ENCODE peak calls at places on chromosome 20, in seven cellular contexts. One of them, this sample, is unnamed.

GRCh38 chr20:34190679-34191090 is 50.5 kb upstream of the ASIP start:
- DNase-seq in cardiac fibroblast: peak
- DNase-seq in NB4: peak
- DNase-seq in HCT116: peak
- DNase-seq in CD8-positive, alpha-beta T cell: no peak
- DNase-seq in CD4-positive, alpha-beta T cell: peak
- DNase-seq in tibial artery: peak
- DNase-seq in this sample: peak

GRCh38 chr20:43942661-43943285 is 28.1 kb downstream of the TOX2 start:
- DNase-seq in cardiac fibroblast: peak
- DNase-seq in tibial artery: no peak
- DNase-seq in NB4: peak
- DNase-seq in CD4-positive, alpha-beta T cell: no peak
- DNase-seq in HCT116: peak
- DNase-seq in CD8-positive, alpha-beta T cell: no peak
- DNase-seq in this sample: peak

GRCh38 chr20:59672576-59672975 is 68.2 kb downstream of the PHACTR3 start:
- DNase-seq in HCT116: no peak
- DNase-seq in CD8-positive, alpha-beta T cell: no peak
- DNase-seq in CD4-positive, alpha-beta T cell: no peak
- DNase-seq in tibial artery: no peak
- DNase-seq in cardiac fibroblast: no peak
- DNase-seq in NB4: no peak
- DNase-seq in this sample: no peak

GRCh38 chr20:40860487-40860902 is 168.1 kb upstream of the TOP1 start:
- DNase-seq in HCT116: peak
- DNase-seq in CD8-positive, alpha-beta T cell: no peak
- DNase-seq in cardiac fibroblast: peak
- DNase-seq in NB4: no peak
- DNase-seq in CD4-positive, alpha-beta T cell: no peak
- DNase-seq in tibial artery: no peak
- DNase-seq in this sample: peak

GRCh38 chr20:56091635-56092180 is 86.4 kb upstream of the CBLN4 start:
- DNase-seq in tibial artery: no peak
- DNase-seq in NB4: peak
- DNase-seq in CD8-positive, alpha-beta T cell: no peak
- DNase-seq in CD4-positive, alpha-beta T cell: no peak
- DNase-seq in HCT116: no peak
- DNase-seq in cardiac fibroblast: no peak
- DNase-seq in this sample: no peak

GRCh38 chr20:16283978-16284377 is 289.3 kb downstream of the KIF16B start:
- DNase-seq in CD4-positive, alpha-beta T cell: no peak
- DNase-seq in CD8-positive, alpha-beta T cell: no peak
- DNase-seq in cardiac fibroblast: no peak
- DNase-seq in tibial artery: no peak
- DNase-seq in HCT116: no peak
- DNase-seq in NB4: no peak
- DNase-seq in this sample: no peak

GRCh38 chr20:2128542-2128941 is 26.9 kb downstream of the STK35 start:
- DNase-seq in tibial artery: no peak
- DNase-seq in CD4-positive, alpha-beta T cell: no peak
- DNase-seq in CD8-positive, alpha-beta T cell: no peak
- DNase-seq in cardiac fibroblast: no peak
- DNase-seq in HCT116: no peak
- DNase-seq in NB4: no peak
- DNase-seq in this sample: no peak

GRCh38 chr20:57594092-57594911 is 25.9 kb downstream of the ZBP1 start:
- DNase-seq in HCT116: peak
- DNase-seq in CD8-positive, alpha-beta T cell: no peak
- DNase-seq in NB4: peak
- DNase-seq in tibial artery: no peak
- DNase-seq in cardiac fibroblast: peak
- DNase-seq in CD4-positive, alpha-beta T cell: peak
- DNase-seq in this sample: peak

GRCh38 chr20:31406115-31406514 is at the start of gene DEFB121:
- DNase-seq in CD8-positive, alpha-beta T cell: no peak
- DNase-seq in CD4-positive, alpha-beta T cell: no peak
- DNase-seq in NB4: no peak
- DNase-seq in cardiac fibroblast: no peak
- DNase-seq in tibial artery: no peak
- DNase-seq in HCT116: no peak
- DNase-seq in this sample: no peak

GRCh38 chr20:1979116-1979778 is 14.6 kb downstream of the PDYN start:
- DNase-seq in NB4: peak
- DNase-seq in CD4-positive, alpha-beta T cell: no peak
- DNase-seq in tibial artery: no peak
- DNase-seq in cardiac fibroblast: no peak
- DNase-seq in CD8-positive, alpha-beta T cell: no peak
- DNase-seq in HCT116: no peak
- DNase-seq in this sample: no peak

GRCh38 chr20:22682381-22682780 is 98.0 kb upstream of the FOXA2 start:
- DNase-seq in HCT116: no peak
- DNase-seq in cardiac fibroblast: no peak
- DNase-seq in tibial artery: no peak
- DNase-seq in NB4: no peak
- DNase-seq in CD4-positive, alpha-beta T cell: no peak
- DNase-seq in CD8-positive, alpha-beta T cell: no peak
- DNase-seq in this sample: no peak

DNA sequence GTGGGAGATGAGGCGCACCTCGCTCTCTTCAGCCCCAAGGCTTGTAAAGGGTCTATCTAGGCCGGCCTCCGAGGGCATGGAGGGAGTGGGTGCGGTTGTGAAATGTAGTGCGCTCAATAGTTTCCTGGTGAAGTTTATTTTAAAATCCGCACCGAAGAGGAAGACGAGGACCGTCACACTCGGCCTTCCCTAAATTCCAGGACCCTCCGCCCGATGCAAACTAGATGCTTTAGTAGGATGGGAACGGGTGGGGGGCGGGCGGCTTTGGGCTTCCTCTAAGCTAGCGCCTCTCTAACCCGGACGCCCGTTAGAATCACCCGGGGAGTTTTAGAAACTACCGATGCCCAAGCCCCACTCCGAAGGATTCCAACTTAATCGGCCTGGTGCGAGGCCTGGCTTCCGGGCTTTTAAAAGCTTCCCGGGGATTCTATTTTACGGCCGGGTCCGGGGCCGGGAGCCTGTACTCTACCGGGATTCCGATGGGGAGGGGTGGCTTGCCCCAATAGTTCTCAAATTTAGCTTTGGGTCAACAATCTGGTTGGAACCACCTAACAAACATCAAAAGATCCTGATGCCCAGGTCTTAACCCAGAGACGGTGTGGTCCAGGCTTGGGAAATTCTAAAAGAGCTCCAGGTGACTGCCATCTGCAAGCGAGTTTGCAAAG is 548 bp upstream of the BCAS4 start:
- DNase-seq in NB4: peak
- DNase-seq in CD8-positive, alpha-beta T cell: no peak
- DNase-seq in tibial artery: no peak
- DNase-seq in HCT116: no peak
- DNase-seq in CD4-positive, alpha-beta T cell: no peak
- DNase-seq in cardiac fibroblast: no peak
- DNase-seq in this sample: no peak
- TF ChIP-seq CTCF in NB4: no peak
- TF ChIP-seq CTCF in CD8-positive, alpha-beta T cell: no peak
- TF ChIP-seq CTCF in tibial artery: no peak
- TF ChIP-seq CTCF in HCT116: no peak
- TF ChIP-seq CTCF in CD4-positive, alpha-beta T cell: no peak
- TF ChIP-seq CTCF in cardiac fibroblast: no peak
- TF ChIP-seq CTCF in this sample: no peak

GRCh38 chr20:11267131-11267761 is 593.4 kb upstream of the JAG1 start:
- DNase-seq in HCT116: peak
- DNase-seq in tibial artery: peak
- DNase-seq in CD8-positive, alpha-beta T cell: no peak
- DNase-seq in NB4: peak
- DNase-seq in CD4-positive, alpha-beta T cell: no peak
- DNase-seq in cardiac fibroblast: peak
- DNase-seq in this sample: peak
- TF ChIP-seq CTCF in HCT116: no peak
- TF ChIP-seq CTCF in tibial artery: peak
- TF ChIP-seq CTCF in CD8-positive, alpha-beta T cell: no peak
- TF ChIP-seq CTCF in NB4: no peak
- TF ChIP-seq CTCF in CD4-positive, alpha-beta T cell: no peak
- TF ChIP-seq CTCF in cardiac fibroblast: peak
- TF ChIP-seq CTCF in this sample: no peak

DNA sequence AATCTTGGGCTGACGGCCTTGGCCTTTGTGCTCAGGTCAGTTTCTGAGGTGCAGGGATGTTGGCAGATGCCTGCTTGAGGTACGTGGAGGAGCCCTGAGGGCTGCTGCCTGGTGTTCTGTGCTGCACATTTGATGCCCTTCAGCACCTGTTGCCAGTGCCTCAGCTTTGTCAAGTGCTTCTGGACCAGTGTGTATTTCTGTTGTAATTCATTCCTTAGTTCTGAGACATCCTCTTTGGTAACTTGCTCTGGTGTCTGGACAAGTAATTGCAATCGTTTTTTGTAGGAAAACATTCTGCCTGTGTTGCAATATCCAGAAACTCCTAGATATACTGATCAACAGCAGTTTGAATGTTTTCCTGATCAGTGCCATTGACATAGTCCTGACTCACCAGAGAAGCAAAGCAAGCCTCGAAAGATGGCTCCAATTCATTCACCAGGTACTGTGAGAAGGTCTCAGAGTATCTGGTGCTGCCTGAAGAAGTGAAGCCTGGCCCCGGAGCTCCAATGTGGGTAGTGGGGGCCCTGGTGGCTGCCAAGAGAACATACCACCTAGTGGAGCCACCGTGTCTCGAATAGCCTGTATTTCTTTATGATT is 26.7 kb downstream of the ZNF337 start:
- DNase-seq in CD8-positive, alpha-beta T cell: no peak
- DNase-seq in CD4-positive, alpha-beta T cell: no peak
- DNase-seq in NB4: peak
- DNase-seq in cardiac fibroblast: peak
- DNase-seq in tibial artery: no peak
- DNase-seq in HCT116: no peak
- DNase-seq in this sample: no peak
- TF ChIP-seq CTCF in CD8-positive, alpha-beta T cell: no peak
- TF ChIP-seq CTCF in CD4-positive, alpha-beta T cell: no peak
- TF ChIP-seq CTCF in NB4: no peak
- TF ChIP-seq CTCF in cardiac fibroblast: peak
- TF ChIP-seq CTCF in tibial artery: no peak
- TF ChIP-seq CTCF in HCT116: peak
- TF ChIP-seq CTCF in this sample: no peak

GRCh38 chr20:46049815-46050214 is 20.8 kb downstream of the SLC12A5 start:
- DNase-seq in CD8-positive, alpha-beta T cell: no peak
- DNase-seq in HCT116: no peak
- DNase-seq in NB4: no peak
- DNase-seq in CD4-positive, alpha-beta T cell: no peak
- DNase-seq in cardiac fibroblast: no peak
- DNase-seq in tibial artery: no peak
- DNase-seq in this sample: no peak

GRCh38 chr20:46050444-46050843 is 21.4 kb downstream of the SLC12A5 start:
- DNase-seq in cardiac fibroblast: no peak
- DNase-seq in NB4: no peak
- DNase-seq in CD4-positive, alpha-beta T cell: no peak
- DNase-seq in CD8-positive, alpha-beta T cell: no peak
- DNase-seq in tibial artery: no peak
- DNase-seq in HCT116: no peak
- DNase-seq in this sample: no peak

GRCh38 chr20:46053416-46053815 is 24.4 kb downstream of the SLC12A5 start:
- DNase-seq in tibial artery: no peak
- DNase-seq in CD8-positive, alpha-beta T cell: no peak
- DNase-seq in NB4: no peak
- DNase-seq in CD4-positive, alpha-beta T cell: no peak
- DNase-seq in cardiac fibroblast: no peak
- DNase-seq in HCT116: no peak
- DNase-seq in this sample: no peak

GRCh38 chr20:46050885-46051284 is 21.9 kb downstream of the SLC12A5 start:
- DNase-seq in CD4-positive, alpha-beta T cell: no peak
- DNase-seq in cardiac fibroblast: no peak
- DNase-seq in HCT116: no peak
- DNase-seq in tibial artery: no peak
- DNase-seq in CD8-positive, alpha-beta T cell: no peak
- DNase-seq in NB4: no peak
- DNase-seq in this sample: no peak

GRCh38 chr20:46051556-46052323 is 22.7 kb downstream of the SLC12A5 start:
- DNase-seq in cardiac fibroblast: no peak
- DNase-seq in NB4: no peak
- DNase-seq in CD4-positive, alpha-beta T cell: no peak
- DNase-seq in tibial artery: no peak
- DNase-seq in CD8-positive, alpha-beta T cell: no peak
- DNase-seq in HCT116: no peak
- DNase-seq in this sample: peak
- TF ChIP-seq CTCF in cardiac fibroblast: no peak
- TF ChIP-seq CTCF in NB4: no peak
- TF ChIP-seq CTCF in CD4-positive, alpha-beta T cell: no peak
- TF ChIP-seq CTCF in tibial artery: no peak
- TF ChIP-seq CTCF in CD8-positive, alpha-beta T cell: no peak
- TF ChIP-seq CTCF in HCT116: no peak
- TF ChIP-seq CTCF in this sample: no peak

GRCh38 chr20:6480328-6481030 is 287.0 kb upstream of the BMP2 start:
- DNase-seq in NB4: no peak
- DNase-seq in tibial artery: no peak
- DNase-seq in CD8-positive, alpha-beta T cell: no peak
- DNase-seq in cardiac fibroblast: no peak
- DNase-seq in HCT116: no peak
- DNase-seq in CD4-positive, alpha-beta T cell: no peak
- DNase-seq in this sample: no peak
- TF ChIP-seq CTCF in NB4: no peak
- TF ChIP-seq CTCF in tibial artery: no peak
- TF ChIP-seq CTCF in CD8-positive, alpha-beta T cell: no peak
- TF ChIP-seq CTCF in cardiac fibroblast: no peak
- TF ChIP-seq CTCF in HCT116: no peak
- TF ChIP-seq CTCF in CD4-positive, alpha-beta T cell: no peak
- TF ChIP-seq CTCF in this sample: no peak

DNA sequence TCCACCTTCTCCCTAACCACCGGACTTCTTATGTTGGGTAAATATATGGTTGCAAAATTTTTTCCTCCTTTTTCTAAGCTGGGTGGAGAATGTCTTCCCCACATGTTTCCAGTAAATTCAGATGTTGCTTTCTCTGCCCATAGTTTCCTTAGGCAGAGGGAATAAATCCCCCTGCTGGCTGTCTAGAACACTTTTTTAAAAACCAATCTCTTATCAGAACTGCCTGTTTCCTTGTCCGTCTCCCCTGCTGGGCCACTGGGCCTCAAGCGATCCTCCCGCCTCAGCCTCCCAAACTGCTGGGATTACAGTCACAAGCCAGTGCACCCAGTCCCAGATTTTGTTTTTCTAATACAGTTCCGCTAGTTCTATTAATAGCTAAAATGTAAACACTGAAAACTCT is 9.9 kb upstream of the WFDC2 start:
- DNase-seq in tibial artery: no peak
- DNase-seq in HCT116: no peak
- DNase-seq in NB4: no peak
- DNase-seq in cardiac fibroblast: peak
- DNase-seq in CD4-positive, alpha-beta T cell: no peak
- DNase-seq in CD8-positive, alpha-beta T cell: no peak
- DNase-seq in this sample: peak
- TF ChIP-seq CTCF in tibial artery: no peak
- TF ChIP-seq CTCF in HCT116: peak
- TF ChIP-seq CTCF in NB4: peak
- TF ChIP-seq CTCF in cardiac fibroblast: peak
- TF ChIP-seq CTCF in CD4-positive, alpha-beta T cell: no peak
- TF ChIP-seq CTCF in CD8-positive, alpha-beta T cell: no peak
- TF ChIP-seq CTCF in this sample: peak

DNA sequence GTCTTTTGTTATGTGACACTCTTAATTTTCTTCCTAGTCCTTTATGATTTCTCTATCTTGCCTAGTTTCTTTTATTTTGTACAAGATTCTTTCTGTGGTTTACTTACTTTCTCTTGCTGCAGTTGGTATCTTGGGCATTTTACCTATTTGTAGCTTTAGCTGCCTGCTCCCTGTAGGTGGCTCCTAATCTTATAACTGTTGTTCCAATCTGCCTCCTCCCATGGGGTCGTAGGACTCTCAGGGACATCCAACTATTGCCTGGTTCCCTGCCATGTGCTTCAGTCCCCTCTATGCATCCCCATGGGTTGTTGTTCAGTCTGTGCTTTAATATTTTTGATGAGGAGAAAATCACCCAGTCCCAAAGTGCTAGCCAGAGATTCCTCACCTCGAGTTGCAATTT is 31.4 kb downstream of the RIN2 start:
- DNase-seq in NB4: peak
- DNase-seq in tibial artery: no peak
- DNase-seq in HCT116: no peak
- DNase-seq in CD4-positive, alpha-beta T cell: no peak
- DNase-seq in CD8-positive, alpha-beta T cell: no peak
- DNase-seq in cardiac fibroblast: no peak
- DNase-seq in this sample: no peak
- TF ChIP-seq CTCF in NB4: no peak
- TF ChIP-seq CTCF in tibial artery: no peak
- TF ChIP-seq CTCF in HCT116: no peak
- TF ChIP-seq CTCF in CD4-positive, alpha-beta T cell: no peak
- TF ChIP-seq CTCF in CD8-positive, alpha-beta T cell: no peak
- TF ChIP-seq CTCF in cardiac fibroblast: no peak
- TF ChIP-seq CTCF in this sample: no peak